ENCODE peak calls at places on chromosomes 13 and 19, in eight cellular contexts. D is uterus, F is GM23248, W is bronchial epithelial cell, Z is GM23338, A is adrenal gland, S is testis, T is upper lobe of left lung. M is an unnamed sample.

GRCh38 chr19:33472696-33473624 is 48.6 kb downstream of the PEPD start:
- DNase-seq in D (peak; percentile 23), F (peak; percentile 98), W (peak; percentile 35), Z (no peak), A (no peak), S (no peak), T (no peak), M (peak; percentile 15)

GRCh38 chr19:50238043-50238442 is 34.6 kb downstream of the MYH14 start:
- DNase-seq in D (no peak), F (no peak), W (no peak), Z (no peak), A (no peak), S (no peak), T (no peak), M (no peak)

GRCh38 chr19:30670562-30671513 is 298.7 kb downstream of the ZNF536 start:
- DNase-seq in D (no peak), F (no peak), W (no peak), Z (no peak), A (no peak), S (no peak), T (no peak), M (no peak)

GRCh38 chr13:79898996-79899395 is 418.0 kb downstream of the NDFIP2 start:
- DNase-seq in D (no peak), F (peak; percentile 23), W (peak; percentile 52), Z (no peak), A (no peak), S (no peak), T (no peak), M (no peak)

GRCh38 chr19:45798995-45799517 is 6.4 kb upstream of the DMWD start:
- DNase-seq in D (peak; percentile 80), F (peak; percentile 91), W (peak; percentile 50), Z (peak; percentile 78), A (peak; percentile 62), S (peak; percentile 74), T (peak; percentile 79), M (peak; percentile 81)

GRCh38 chr19:31491246-31491645 is 142.0 kb upstream of the TSHZ3 start:
- DNase-seq in D (no peak), F (no peak), W (no peak), Z (no peak), A (no peak), S (no peak), T (no peak), M (no peak)

GRCh38 chr13:103187621-103188020 is 121.4 kb upstream of the SLC10A2 start:
- DNase-seq in D (no peak), F (peak; percentile 0), W (no peak), Z (no peak), A (no peak), S (no peak), T (no peak), M (no peak)

GRCh38 chr19:39199025-39199424 is 2.3 kb downstream of the NCCRP1 start:
- DNase-seq in D (peak; percentile 48), F (peak; percentile 79), W (no peak), Z (no peak), A (peak; percentile 69), S (peak; percentile 92), T (no peak), M (peak; percentile 81)

GRCh38 chr19:21130097-21130775 is 11.6 kb upstream of the ZNF431 start:
- DNase-seq in D (no peak), F (no peak), W (peak; percentile 53), Z (no peak), A (no peak), S (no peak), T (no peak), M (no peak)

GRCh38 chr13:37869506-37869755 is 141 bp downstream of the TRPC4 start:
- DNase-seq in D (no peak), F (no peak), W (no peak), Z (peak; percentile 70), A (no peak), S (no peak), T (no peak), M (peak; percentile 15)

GRCh38 chr19:33302175-33302973 is at the start of gene CEBPA:
- DNase-seq in D (peak; percentile 87), F (peak; percentile 93), W (peak; percentile 59), Z (peak; percentile 91), A (peak; percentile 69), S (peak; percentile 81), T (peak; percentile 97), M (peak; percentile 80)

GRCh38 chr13:100388923-100389322 is 199.7 kb downstream of the GGACT start:
- DNase-seq in D (no peak), F (no peak), W (no peak), Z (no peak), A (no peak), S (no peak), T (no peak), M (no peak)

GRCh38 chr13:97310809-97311436 is 88.8 kb downstream of the MBNL2 start:
- DNase-seq in D (no peak), F (no peak), W (no peak), Z (no peak), A (no peak), S (no peak), T (no peak), M (no peak)

GRCh38 chr19:12767150-12767549 is 8.2 kb downstream of the HOOK2 start:
- DNase-seq in D (no peak), F (no peak), W (no peak), Z (peak; percentile 44), A (no peak), S (no peak), T (peak; percentile 63), M (no peak)

GRCh38 chr19:43606569-43607229 is 5.2 kb upstream of the SRRM5 start:
- DNase-seq in D (no peak), F (no peak), W (peak; percentile 67), Z (no peak), A (no peak), S (no peak), T (no peak), M (no peak)

GRCh38 chr19:10478903-10479384 is 24.2 kb downstream of the KEAP1 start:
- DNase-seq in D (peak; percentile 91), F (peak; percentile 93), W (peak; percentile 80), Z (peak; percentile 98), A (peak; percentile 90), S (peak; percentile 95), T (peak; percentile 89), M (peak; percentile 87)

GRCh38 chr19:10474962-10475451 is 28.1 kb downstream of the KEAP1 start:
- DNase-seq in D (no peak), F (no peak), W (no peak), Z (no peak), A (no peak), S (no peak), T (no peak), M (no peak)

GRCh38 chr19:10473192-10473591 is 30.0 kb downstream of the KEAP1 start:
- DNase-seq in D (no peak), F (no peak), W (no peak), Z (no peak), A (no peak), S (no peak), T (no peak), M (no peak)

GRCh38 chr19:10478476-10478875 is 24.7 kb downstream of the KEAP1 start:
- DNase-seq in D (no peak), F (peak; percentile 41), W (no peak), Z (no peak), A (no peak), S (no peak), T (no peak), M (no peak)
- H3K36me3 ChIP-seq in D (no peaks in the 10 kb centered on the region), F (no peaks in the 10 kb centered on the region), W (no peaks in the 10 kb centered on the region), Z (no peaks in the 10 kb centered on the region), A (no peaks in the 10 kb centered on the region), S (no peaks in the 10 kb centered on the region), T (no peaks in the 10 kb centered on the region), M (no peaks in the 10 kb centered on the region)

DNA sequence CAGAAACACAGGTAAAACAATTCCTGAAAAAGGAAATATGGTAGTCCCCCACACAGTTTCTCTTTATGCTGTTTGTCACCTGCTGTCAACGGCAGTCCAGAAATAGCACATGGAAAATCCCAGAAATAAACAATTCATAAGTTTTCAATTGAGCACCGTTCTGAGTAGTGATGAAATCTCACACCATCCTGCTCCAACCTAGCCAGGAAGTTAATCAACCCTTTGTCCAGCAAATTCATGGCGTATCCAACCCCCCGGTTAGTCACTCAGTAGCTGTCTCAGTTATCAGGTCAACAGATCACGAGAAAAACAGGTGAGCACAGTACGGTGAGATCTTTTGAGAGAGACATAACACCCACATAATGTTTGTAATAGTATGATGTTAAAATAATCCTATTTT is 74.2 kb downstream of the TUBGCP3 start:
- DNase-seq in D (no peak), F (no peak), W (no peak), Z (no peak), A (no peak), S (no peak), T (no peak), M (no peak)
- H3K36me3 ChIP-seq in D (no peaks in the 10 kb centered on the region), F (peaks cover 14% of the 10 kb centered on the region), W (peaks cover 11% of the 10 kb centered on the region), Z (peaks cover 24% of the 10 kb centered on the region), A (peaks cover 31% of the 10 kb centered on the region), S (no peaks in the 10 kb centered on the region), T (peaks cover 10% of the 10 kb centered on the region), M (no peaks in the 10 kb centered on the region)

GRCh38 chr19:10288662-10289166 is 1.0 kb upstream of the ICAM5 start:
- DNase-seq in D (no peak), F (peak; percentile 80), W (peak; percentile 59), Z (peak; percentile 83), A (no peak), S (no peak), T (peak; percentile 90), M (no peak)
- H3K36me3 ChIP-seq in D (no peaks in the 10 kb centered on the region), F (no peaks in the 10 kb centered on the region), W (peaks cover 13% of the 10 kb centered on the region), Z (no peaks in the 10 kb centered on the region), A (peaks cover 23% of the 10 kb centered on the region), S (no peaks in the 10 kb centered on the region), T (peaks cover 15% of the 10 kb centered on the region), M (no peaks in the 10 kb centered on the region)

GRCh38 chr19:1576242-1577089 is 8.3 kb upstream of the MEX3D start:
- DNase-seq in D (no peak), F (no peak), W (no peak), Z (no peak), A (no peak), S (no peak), T (peak; percentile 69), M (no peak)

GRCh38 chr19:1577090-1577928 is 9.2 kb upstream of the MEX3D start:
- DNase-seq in D (no peak), F (no peak), W (no peak), Z (no peak), A (no peak), S (no peak), T (peak; percentile 73), M (no peak)

GRCh38 chr19:1580382-1580781 is 12.3 kb upstream of the MEX3D start:
- DNase-seq in D (no peak), F (no peak), W (no peak), Z (no peak), A (no peak), S (no peak), T (no peak), M (no peak)

GRCh38 chr19:1579222-1579621 is 11.1 kb upstream of the MEX3D start:
- DNase-seq in D (no peak), F (no peak), W (no peak), Z (no peak), A (no peak), S (no peak), T (no peak), M (no peak)

DNA sequence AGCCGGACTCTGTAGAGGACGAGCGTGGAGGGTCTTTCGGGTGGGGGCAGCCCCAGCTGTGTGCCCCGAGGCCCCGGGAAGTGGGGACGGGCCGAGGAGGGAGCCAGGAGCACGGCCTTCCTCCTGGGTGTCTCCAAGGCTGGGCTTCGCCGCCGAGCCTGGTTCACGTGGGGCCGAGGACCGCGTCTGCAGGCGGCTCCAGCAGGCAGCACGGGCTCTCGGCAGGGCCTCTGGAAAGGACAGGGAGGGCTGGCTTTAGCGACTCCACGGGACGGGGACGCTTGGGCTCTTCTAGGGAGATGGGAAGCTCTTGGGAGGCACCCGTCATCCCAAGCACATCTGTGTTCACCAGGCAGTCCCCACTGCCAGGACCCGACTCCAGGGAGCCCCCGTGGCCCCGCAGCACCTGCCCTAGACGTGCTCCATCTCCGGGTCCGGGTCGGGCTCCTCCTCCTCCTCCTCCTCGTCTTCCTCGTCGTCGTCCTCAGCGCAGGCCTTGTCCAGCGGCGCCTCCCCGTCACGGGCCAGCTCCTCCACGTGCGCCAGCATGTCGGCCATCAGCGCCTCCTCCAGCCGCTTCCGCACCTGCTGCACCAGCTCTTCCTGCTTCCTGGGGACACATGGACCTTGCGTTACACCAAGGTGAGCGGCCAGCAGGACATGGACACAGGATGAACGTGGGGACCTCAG is 9.9 kb upstream of the MEX3D start:
- DNase-seq in D (no peak), F (no peak), W (no peak), Z (no peak), A (no peak), S (no peak), T (peak; percentile 81), M (no peak)
- H3K36me3 ChIP-seq in D (no peaks in the 10 kb centered on the region), F (no peaks in the 10 kb centered on the region), W (peaks cover 26% of the 10 kb centered on the region), Z (no peaks in the 10 kb centered on the region), A (peaks cover 58% of the 10 kb centered on the region), S (no peaks in the 10 kb centered on the region), T (peaks cover 10% of the 10 kb centered on the region), M (no peaks in the 10 kb centered on the region)